ENCODE peak calls at places on chromosomes 1 and 21, in eight cellular contexts. D, A, I, L, Q, J, B and W are unnamed samples.
A peak's percentile ranks its signal among the peaks of the same experiment; 100 is the strongest.

GRCh38 chr21:43974791-43975468 is 37.2 kb upstream of the TRAPPC10 start:
- DNase-seq in D (no peak), L (no peak), A (no peak), J (no peak), B (no peak), Q (no peak), I (no peak), W (no peak)

GRCh38 chr1:11176081-11176706 is 13.0 kb upstream of the ANGPTL7 start:
- DNase-seq in A (no peak), B (no peak), J (no peak), D (no peak), Q (no peak), I (no peak), L (peak; percentile 89), W (no peak)

GRCh38 chr1:200979574-200980451 is 43.7 kb downstream of the KIF21B start:
- DNase-seq in A (peak; percentile 50), L (no peak), Q (peak; percentile 56), D (peak; percentile 33), J (no peak), B (peak; percentile 35), I (no peak), W (peak; percentile 23)

GRCh38 chr1:40948741-40949528 is 30.6 kb upstream of the CTPS1 start:
- DNase-seq in I (peak; percentile 77), L (peak; percentile 75), Q (peak; percentile 69), A (peak; percentile 56), J (no peak), D (peak; percentile 16), B (peak; percentile 81), W (peak; percentile 43)

GRCh38 chr1:3409737-3410434 is 44.6 kb upstream of the ARHGEF16 start:
- DNase-seq in L (peak; percentile 90), J (no peak), B (no peak), I (peak; percentile 84), A (peak; percentile 54), Q (no peak), D (no peak), W (peak; percentile 57)

GRCh38 chr1:59691261-59691660 is 123.5 kb upstream of the HOOK1 start:
- DNase-seq in J (no peak), B (no peak), I (no peak), Q (no peak), D (no peak), A (no peak), L (no peak), W (no peak)

GRCh38 chr1:209926045-209926444 is 12.0 kb upstream of the SYT14 start:
- DNase-seq in L (peak; percentile 90), A (no peak), I (peak; percentile 29), B (no peak), D (no peak), J (no peak), Q (no peak), W (peak; percentile 87)

GRCh38 chr1:85617582-85618237 is 37.1 kb downstream of the CCN1 start:
- DNase-seq in L (peak; percentile 78), B (no peak), D (no peak), I (no peak), A (no peak), J (no peak), Q (no peak), W (peak; percentile 17)

GRCh38 chr1:45044916-45045315 is 32.9 kb downstream of the UROD start:
- DNase-seq in L (no peak), I (no peak), A (no peak), Q (no peak), J (no peak), B (no peak), D (no peak), W (no peak)

GRCh38 chr1:30764396-30764795 is 6.8 kb upstream of the LAPTM5 start:
- DNase-seq in J (no peak), I (no peak), A (no peak), Q (no peak), L (no peak), D (no peak), B (no peak), W (no peak)

GRCh38 chr1:225524570-225524969 is 96.7 kb upstream of the LBR start:
- DNase-seq in B (no peak), L (no peak), I (no peak), A (no peak), Q (no peak), D (no peak), J (no peak), W (no peak)

GRCh38 chr1:86207323-86207722 is 50.8 kb upstream of the COL24A1 start:
- DNase-seq in L (peak; percentile 95), J (no peak), D (no peak), B (no peak), I (no peak), Q (no peak), A (no peak), W (peak; percentile 66)

GRCh38 chr1:50426702-50427085 is 3.5 kb upstream of the DMRTA2 start:
- DNase-seq in I (no peak), Q (no peak), D (no peak), B (no peak), A (no peak), J (no peak), L (no peak), W (no peak)

GRCh38 chr1:235127774-235128452 is 724 bp downstream of the TOMM20 start:
- DNase-seq in L (peak; percentile 27), B (no peak), A (peak; percentile 49), I (no peak), Q (no peak), D (no peak), J (no peak), W (no peak)

GRCh38 chr1:28208818-28209441 is 23.9 kb downstream of the DNAJC8 start:
- DNase-seq in J (no peak), D (peak; percentile 15), L (peak; percentile 78), B (peak; percentile 75), Q (peak; percentile 69), A (peak; percentile 79), I (peak; percentile 45), W (peak; percentile 20)

GRCh38 chr1:84410328-84411107 is 12.2 kb downstream of the DNASE2B start:
- DNase-seq in A (peak; percentile 58), D (no peak), I (no peak), B (no peak), J (no peak), Q (no peak), L (no peak), W (no peak)

GRCh38 chr1:15684042-15684461 is at the start of gene PLEKHM2:
- DNase-seq in D (peak; percentile 42), Q (no peak), A (peak; percentile 42), I (peak; percentile 44), L (peak; percentile 81), J (no peak), B (peak; percentile 15), W (peak; percentile 41)

GRCh38 chr1:229378586-229379442 is 36.0 kb upstream of the CCSAP start:
- DNase-seq in L (no peak), Q (no peak), A (no peak), J (no peak), I (no peak), B (no peak), D (no peak), W (no peak)

GRCh38 chr1:53590104-53590503 is 130.9 kb downstream of the DMRTB1 start:
- DNase-seq in D (no peak), J (no peak), I (no peak), A (no peak), L (no peak), B (no peak), Q (no peak), W (no peak)

GRCh38 chr1:83787246-83787998 is 211.5 kb downstream of the TTLL7 start:
- DNase-seq in Q (no peak), A (no peak), B (no peak), L (no peak), D (no peak), J (no peak), I (no peak), W (no peak)

GRCh38 chr1:8681317-8681650 is 136.2 kb downstream of the RERE start:
- DNase-seq in B (no peak), L (no peak), I (no peak), J (no peak), Q (no peak), D (no peak), A (peak; percentile 41), W (peak; percentile 23)

GRCh38 chr1:206050655-206051235 is 2.2 kb upstream of the RHEX start:
- DNase-seq in D (no peak), L (peak; percentile 13), A (no peak), I (no peak), J (no peak), B (peak; percentile 87), Q (peak; percentile 88), W (no peak)

GRCh38 chr1:69911301-69911801 is 294.0 kb downstream of the LRRC40 start:
- DNase-seq in Q (peak; percentile 87), D (no peak), B (peak; percentile 17), J (no peak), I (peak; percentile 5), A (no peak), L (peak; percentile 23), W (no peak)

GRCh38 chr1:1603671-1604373 is 3.9 kb upstream of the FNDC10 start:
- DNase-seq in J (no peak), Q (no peak), L (no peak), B (no peak), A (no peak), D (no peak), I (no peak), W (no peak)

GRCh38 chr1:154751690-154752089 is 118.4 kb downstream of the KCNN3 start:
- DNase-seq in A (no peak), D (no peak), Q (peak; percentile 72), J (no peak), L (peak; percentile 41), B (peak; percentile 31), I (no peak), W (peak; percentile 96)

GRCh38 chr21:15592271-15592860 is 137.4 kb upstream of the USP25 start:
- DNase-seq in L (peak; percentile 60), B (peak; percentile 70), I (peak; percentile 15), J (no peak), Q (peak; percentile 66), D (no peak), A (peak; percentile 54), W (peak; percentile 19)

GRCh38 chr1:159817276-159818041 is 9.2 kb upstream of the SLAMF8 start:
- DNase-seq in L (no peak), J (no peak), I (no peak), Q (no peak), D (no peak), A (peak; percentile 84), B (no peak), W (peak; percentile 86)

GRCh38 chr21:42623684-42624083 is 29.7 kb upstream of the PDE9A start:
- DNase-seq in D (no peak), J (no peak), I (no peak), B (no peak), L (no peak), A (no peak), Q (no peak), W (no peak)